ENCODE peak calls at places on chromosomes 13 and 19, in nine cellular contexts. F, V, A, X, P, N, B, K and I are unnamed samples.

GRCh38 chr13:94073006-94073744 is 406.3 kb downstream of the DCT start:
- DNase-seq in A (peak), N (no peak), F (no peak), B (no peak), K (no peak), X (no peak), V (no peak), P (no peak), I (no peak)

GRCh38 chr13:52162279-52163101 is 3.1 kb upstream of the NEK3 start:
- DNase-seq in P (no peak), B (no peak), X (no peak), K (no peak), V (no peak), F (no peak), A (no peak), N (no peak), I (no peak)

GRCh38 chr13:51067376-51068125 is 43.5 kb downstream of the C13orf42 start:
- DNase-seq in F (no peak), X (no peak), K (no peak), B (no peak), N (peak), A (no peak), V (no peak), P (no peak), I (peak)

GRCh38 chr13:98490866-98491265 is 86.0 kb downstream of the STK24 start:
- DNase-seq in V (no peak), B (no peak), P (no peak), F (no peak), K (no peak), X (no peak), A (no peak), N (no peak), I (no peak)

GRCh38 chr13:93957371-93957770 is 522.1 kb downstream of the DCT start:
- DNase-seq in V (no peak), A (no peak), N (no peak), P (no peak), K (no peak), F (no peak), X (no peak), B (no peak), I (no peak)

GRCh38 chr19:13095393-13095784 is 7.3 kb downstream of the LYL1 start:
- DNase-seq in B (no peak), K (no peak), F (peak), P (no peak), V (no peak), N (no peak), X (no peak), A (peak), I (no peak)

GRCh38 chr19:35557539-35558399 is 5.7 kb downstream of the ATP4A start:
- DNase-seq in K (peak), N (peak), F (no peak), B (no peak), X (peak), P (no peak), A (peak), V (no peak), I (peak)

GRCh38 chr19:37226248-37226647 is 8.2 kb downstream of the ZNF383 start:
- DNase-seq in N (no peak), P (no peak), V (no peak), F (no peak), B (no peak), X (no peak), A (no peak), K (no peak), I (no peak)

GRCh38 chr19:43148233-43148632 is 38.1 kb downstream of the PSG5 start:
- DNase-seq in V (no peak), K (no peak), X (no peak), B (no peak), F (no peak), A (no peak), P (no peak), N (no peak), I (no peak)

GRCh38 chr19:49391581-49392399 is 3.7 kb downstream of the KASH5 start:
- DNase-seq in F (peak), V (peak), A (peak), P (peak), X (peak), N (peak), K (peak), B (peak), I (peak)

GRCh38 chr19:3699741-3700241 is 477 bp downstream of the PIP5K1C start:
- DNase-seq in V (no peak), N (no peak), F (no peak), P (no peak), X (no peak), B (no peak), A (no peak), K (no peak), I (no peak)

GRCh38 chr19:41936416-41936850 is 8.2 kb upstream of the ERFL start:
- DNase-seq in N (no peak), X (no peak), A (no peak), B (no peak), V (no peak), P (no peak), F (no peak), K (no peak), I (no peak)

GRCh38 chr19:30852168-30852567 is 480.0 kb downstream of the ZNF536 start:
- DNase-seq in N (no peak), X (no peak), P (no peak), K (no peak), A (no peak), V (no peak), B (no peak), F (no peak), I (no peak)